ENCODE peak calls at places on chromosomes 5 and 9, in nine cellular contexts. W, V, S, Z, Q, P, J, D and C are unnamed samples.

GRCh38 chr5:175790796-175791195 is 80.6 kb upstream of the CPLX2 start:
- DNase-seq in W (no peak), P (no peak), V (no peak), D (no peak), S (no peak), Q (no peak), Z (no peak), J (no peak), C (no peak)

GRCh38 chr9:111900081-111900805 is 3.6 kb downstream of the UGCG start:
- DNase-seq in S (no peak), P (no peak), Q (no peak), V (no peak), D (no peak), J (no peak), W (no peak), Z (no peak), C (no peak)

GRCh38 chr5:149471406-149472183 is 79.6 kb downstream of the CSNK1A1 start:
- DNase-seq in J (no peak), Q (no peak), S (no peak), W (peak), Z (no peak), P (no peak), V (no peak), D (no peak), C (peak)

GRCh38 chr9:126033956-126034355 is 286.8 kb downstream of the PBX3 start:
- DNase-seq in P (no peak), V (no peak), W (no peak), J (no peak), D (no peak), Q (no peak), S (no peak), Z (no peak), C (no peak)

GRCh38 chr5:67248703-67249589 is 52.3 kb upstream of the CD180 start:
- DNase-seq in V (no peak), Q (no peak), S (no peak), P (peak), Z (no peak), J (peak), D (no peak), W (no peak), C (no peak)

GRCh38 chr9:127078988-127079387 is 43.4 kb downstream of the ANGPTL2 start:
- DNase-seq in Z (no peak), W (no peak), P (no peak), Q (no peak), V (no peak), S (no peak), J (no peak), D (no peak), C (no peak)

GRCh38 chr5:135598691-135599395 is 20.1 kb upstream of the CXCL14 start:
- DNase-seq in W (no peak), Z (no peak), V (no peak), Q (no peak), P (no peak), D (no peak), J (no peak), S (no peak), C (no peak)

GRCh38 chr5:75048457-75048953 is 3.9 kb downstream of the GCNT4 start:
- DNase-seq in J (no peak), Q (no peak), P (peak), S (no peak), D (no peak), W (no peak), V (peak), Z (no peak), C (peak)

GRCh38 chr5:154295551-154295950 is 105.0 kb downstream of the GALNT10 start:
- DNase-seq in W (no peak), Z (no peak), P (no peak), S (no peak), V (no peak), D (no peak), J (no peak), Q (no peak), C (no peak)

GRCh38 chr5:132005591-132005990 is 5.9 kb downstream of the ACSL6 start:
- DNase-seq in D (no peak), W (no peak), P (no peak), J (no peak), Z (no peak), Q (no peak), S (no peak), V (no peak), C (no peak)

GRCh38 chr9:133331641-133332380 is 4.2 kb downstream of the SURF6 start:
- DNase-seq in S (no peak), W (no peak), Q (no peak), V (no peak), J (no peak), Z (no peak), P (no peak), D (no peak), C (no peak)

GRCh38 chr5:60487466-60487865 is 212.5 kb downstream of the DEPDC1B start:
- DNase-seq in S (no peak), Q (peak), P (no peak), J (no peak), V (peak), D (no peak), W (peak), Z (no peak), C (peak)

GRCh38 chr5:145681216-145681615 is 153.9 kb downstream of the PRELID2 start:
- DNase-seq in D (no peak), S (no peak), Z (no peak), J (no peak), W (no peak), Q (no peak), V (peak), P (no peak), C (no peak)

GRCh38 chr9:5592904-5593303 is 36.0 kb upstream of the RIC1 start:
- DNase-seq in Z (no peak), P (no peak), Q (no peak), J (no peak), V (no peak), D (no peak), W (no peak), S (no peak), C (no peak)

GRCh38 chr9:115093550-115093949 is 24.4 kb downstream of the TNC start:
- DNase-seq in Q (no peak), P (no peak), V (no peak), Z (no peak), S (no peak), J (no peak), W (no peak), D (no peak), C (no peak)

GRCh38 chr5:168311061-168311566 is 19.7 kb downstream of the WWC1 start:
- DNase-seq in W (no peak), J (no peak), P (no peak), V (no peak), Q (no peak), D (no peak), Z (no peak), S (no peak), C (no peak)

GRCh38 chr5:62341783-62342475 is 35.9 kb downstream of the KIF2A start:
- DNase-seq in J (no peak), P (no peak), Z (no peak), D (no peak), V (no peak), Q (no peak), W (no peak), S (no peak), C (no peak)

DNA sequence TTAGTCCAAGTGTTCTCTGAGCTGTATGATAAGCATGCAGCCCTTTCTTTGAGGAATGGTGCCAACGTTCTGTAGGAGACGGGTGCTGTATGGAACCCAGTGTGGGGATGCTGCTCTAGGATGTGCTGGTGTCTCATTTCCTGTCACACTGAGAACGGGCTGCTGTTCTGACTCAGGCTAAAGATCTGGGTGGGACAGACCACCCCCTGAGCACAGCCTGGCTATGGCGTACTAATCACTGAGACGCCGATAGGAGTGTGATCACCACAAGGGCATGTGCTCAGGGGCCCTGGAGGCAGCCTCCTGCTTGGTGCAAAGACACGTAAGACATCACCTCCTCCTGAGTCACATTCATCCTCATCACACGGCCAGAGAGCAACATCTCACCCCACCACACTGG is 240.3 kb downstream of the IRX2 start:
- DNase-seq in P (no peak), Z (no peak), D (no peak), S (no peak), J (no peak), W (no peak), V (no peak), Q (no peak), C (no peak)
- TF ChIP-seq CTCF in P (no peak), Z (no peak), D (no peak), S (no peak), J (no peak), W (no peak), V (no peak), Q (no peak), C (no peak)

GRCh38 chr9:96499257-96499656 is 49.3 kb downstream of the HABP4 start:
- DNase-seq in D (no peak), J (no peak), V (no peak), Z (no peak), S (no peak), Q (no peak), P (no peak), W (no peak), C (no peak)

GRCh38 chr9:96496368-96497116 is 46.6 kb downstream of the HABP4 start:
- DNase-seq in W (no peak), D (no peak), Q (no peak), P (no peak), J (no peak), Z (no peak), S (no peak), V (no peak), C (no peak)

GRCh38 chr9:96498796-96499195 is 48.8 kb downstream of the HABP4 start:
- DNase-seq in P (no peak), Z (no peak), J (no peak), V (no peak), W (no peak), S (no peak), D (no peak), Q (no peak), C (no peak)

GRCh38 chr9:96495341-96495740 is 45.4 kb downstream of the HABP4 start:
- DNase-seq in P (peak), V (peak), D (no peak), S (no peak), Z (no peak), J (no peak), W (no peak), Q (no peak), C (peak)

DNA sequence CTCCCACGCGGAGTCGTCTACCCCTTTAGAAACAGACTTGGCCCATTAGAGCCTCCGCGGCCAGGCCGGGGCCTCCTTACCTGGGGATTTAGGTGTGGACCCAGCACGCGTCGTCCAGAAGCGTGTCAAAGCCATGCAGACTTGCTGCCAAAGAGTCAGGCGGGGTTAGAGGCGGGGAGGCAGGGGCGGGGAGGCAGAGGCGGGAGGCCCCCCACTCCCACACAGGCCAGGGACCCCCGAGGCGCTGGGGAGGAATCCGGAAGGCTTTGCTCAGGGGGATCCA is 47.1 kb downstream of the HABP4 start:
- DNase-seq in D (no peak), W (no peak), Q (no peak), S (no peak), V (no peak), P (no peak), Z (no peak), J (no peak), C (no peak)
- TF ChIP-seq CTCF in D (no peak), W (no peak), Q (no peak), S (no peak), V (no peak), P (no peak), Z (no peak), J (no peak), C (no peak)

GRCh38 chr9:82532504-82532903 is 530.4 kb downstream of the RASEF start:
- DNase-seq in V (peak), S (no peak), P (no peak), J (no peak), W (no peak), Z (no peak), D (peak), Q (no peak), C (peak)
- TF ChIP-seq CTCF in V (peak), S (no peak), P (no peak), J (peak), W (peak), Z (no peak), D (no peak), Q (peak), C (no peak)

DNA sequence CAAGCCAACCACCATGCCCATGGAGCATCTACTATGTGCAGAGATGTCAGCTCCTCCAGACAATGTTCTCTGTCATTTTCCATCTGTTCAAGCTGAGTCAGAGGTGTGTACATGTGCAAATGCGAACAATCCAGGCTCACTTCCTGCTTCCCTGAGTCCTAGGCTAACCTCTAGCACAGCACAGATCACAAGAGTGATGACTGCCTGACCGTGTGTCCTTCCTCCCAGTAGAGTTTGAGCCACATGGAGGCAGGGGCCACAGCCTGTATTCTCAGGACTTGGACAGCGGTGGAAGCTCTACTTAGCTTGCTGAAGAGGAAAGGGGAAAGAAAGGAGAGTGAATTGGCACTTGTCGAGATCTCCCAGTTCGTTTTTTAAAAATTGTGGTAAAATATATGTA is 87.2 kb downstream of the KCNIP1 start:
- DNase-seq in Z (no peak), S (no peak), J (no peak), D (no peak), V (peak), Q (no peak), P (no peak), W (peak), C (peak)
- TF ChIP-seq CTCF in Z (no peak), S (no peak), J (no peak), D (no peak), V (no peak), Q (no peak), P (no peak), W (no peak), C (no peak)

GRCh38 chr5:158737536-158738027 is 362.1 kb downstream of the EBF1 start:
- DNase-seq in P (no peak), W (no peak), D (no peak), J (no peak), Z (no peak), V (no peak), Q (no peak), S (no peak), C (no peak)

GRCh38 chr5:158740358-158740757 is 359.4 kb downstream of the EBF1 start:
- DNase-seq in Z (no peak), P (no peak), J (no peak), W (no peak), V (no peak), D (no peak), Q (no peak), S (no peak), C (no peak)

GRCh38 chr5:158741296-158741695 is 358.4 kb downstream of the EBF1 start:
- DNase-seq in Z (no peak), W (no peak), J (no peak), V (no peak), D (no peak), P (no peak), S (no peak), Q (no peak), C (no peak)

GRCh38 chr5:158736134-158736533 is 363.6 kb downstream of the EBF1 start:
- DNase-seq in P (no peak), Z (no peak), S (no peak), W (no peak), V (no peak), D (no peak), Q (no peak), J (no peak), C (no peak)

GRCh38 chr5:158739941-158740340 is 359.8 kb downstream of the EBF1 start:
- DNase-seq in J (no peak), S (no peak), V (peak), Z (no peak), D (no peak), Q (no peak), W (no peak), P (no peak), C (peak)
- TF ChIP-seq CTCF in J (no peak), S (peak), V (peak), Z (no peak), D (no peak), Q (peak), W (no peak), P (peak), C (peak)

GRCh38 chr5:179680780-179681411 is at the start of gene CBY3:
- DNase-seq in S (no peak), Z (no peak), W (no peak), Q (no peak), D (no peak), J (no peak), V (peak), P (no peak), C (peak)

GRCh38 chr5:179680014-179680779 is 637 bp downstream of the CBY3 start:
- DNase-seq in P (no peak), D (peak), Z (no peak), W (no peak), S (no peak), V (no peak), Q (no peak), J (no peak), C (no peak)

GRCh38 chr5:179679014-179679674 is 1.7 kb downstream of the CBY3 start:
- DNase-seq in Z (peak), J (peak), P (no peak), V (peak), S (no peak), Q (no peak), D (no peak), W (no peak), C (peak)

DNA sequence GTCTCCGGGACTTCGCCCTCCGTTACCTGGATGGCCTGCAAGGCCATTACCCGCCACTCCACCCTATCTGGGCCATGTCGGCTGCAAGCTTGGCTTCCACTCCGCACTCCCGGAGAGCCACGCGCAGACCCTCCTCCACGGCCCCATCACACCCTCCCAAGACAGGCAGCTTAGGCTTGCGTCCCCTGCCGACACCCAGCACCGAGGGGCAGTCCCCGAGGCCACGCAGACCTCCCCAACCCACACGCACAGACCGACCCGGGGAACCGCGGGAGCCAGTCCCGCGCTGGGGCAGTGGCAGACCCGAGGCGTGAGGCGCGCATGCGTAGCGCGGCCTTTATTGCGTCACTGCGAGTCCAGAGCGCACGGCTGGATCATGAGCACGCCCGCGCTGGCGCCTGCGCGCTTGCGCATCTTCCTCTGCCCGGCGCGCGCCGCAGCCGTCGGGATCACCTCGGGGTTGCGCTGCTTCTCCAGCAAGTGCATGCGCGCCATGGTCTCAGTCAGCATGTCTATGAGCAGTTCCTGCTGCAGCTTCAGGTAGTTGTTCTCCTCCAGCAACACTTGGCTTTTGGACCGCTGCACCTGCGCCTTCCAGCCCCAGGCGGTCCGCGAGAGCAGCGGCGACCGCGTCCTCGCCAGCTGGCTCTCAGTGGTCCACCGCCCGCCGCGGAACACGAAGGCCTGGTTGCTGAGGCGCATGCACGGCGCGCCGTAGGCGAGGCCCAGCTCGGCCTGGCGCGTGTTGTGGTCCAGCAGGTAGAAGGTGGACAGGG is 2.4 kb downstream of the CBY3 start:
- DNase-seq in P (peak), W (peak), Z (peak), Q (peak), V (peak), S (peak), J (peak), D (peak), C (peak)
- TF ChIP-seq CTCF in P (no peak), W (no peak), Z (no peak), Q (no peak), V (no peak), S (peak), J (peak), D (no peak), C (no peak)

DNA sequence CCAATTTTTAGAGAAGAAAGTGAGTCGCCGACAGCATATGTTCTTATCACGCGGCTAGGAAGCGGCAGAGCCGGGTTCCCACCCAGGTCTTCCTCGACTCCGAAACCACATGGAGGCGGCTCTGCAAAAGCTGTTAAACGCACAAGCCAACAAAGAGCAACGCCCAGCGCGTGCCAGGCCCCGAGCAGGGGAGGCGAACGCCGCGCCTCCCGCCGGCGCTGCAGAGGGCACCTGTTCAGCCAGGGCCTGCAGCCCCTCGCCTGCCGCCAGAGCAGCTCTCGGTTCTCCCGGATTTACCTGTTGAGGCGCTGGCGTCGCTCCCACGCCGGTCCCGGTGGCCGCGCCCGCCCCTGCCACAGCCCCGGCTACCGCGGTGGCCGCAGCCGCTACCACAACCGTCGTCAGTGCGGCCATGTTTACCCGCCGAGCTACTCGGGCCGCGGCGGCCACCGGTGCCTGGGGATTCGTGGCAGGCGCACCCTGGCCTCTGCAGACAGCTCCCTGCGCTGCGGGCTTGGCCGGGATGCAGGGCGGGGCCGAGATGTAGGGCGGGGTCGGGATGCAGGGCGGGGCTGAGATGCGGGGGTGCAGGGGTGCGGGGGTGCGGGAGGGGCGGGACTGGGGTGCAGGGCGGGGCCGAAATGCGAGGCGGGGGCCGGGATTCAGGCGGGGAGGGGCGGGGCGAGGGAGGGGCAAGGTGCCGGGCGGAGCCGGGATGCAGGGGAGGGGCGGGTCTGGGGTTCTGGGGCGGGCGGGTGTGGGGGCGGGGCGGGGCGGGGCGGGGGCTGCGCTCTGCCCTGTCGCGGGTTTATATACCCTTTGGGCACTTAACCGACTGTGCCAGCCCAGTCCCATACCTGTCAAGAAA is at the start of gene CCDC112:
- DNase-seq in V (peak), S (peak), P (peak), J (peak), D (peak), W (peak), Z (peak), Q (peak), C (peak)
- TF ChIP-seq CTCF in V (no peak), S (no peak), P (no peak), J (peak), D (no peak), W (no peak), Z (no peak), Q (no peak), C (no peak)